ENCODE peak calls at places on chromosomes 6 and 20, in nine cellular contexts. One of them, this sample, is unnamed.
A peak's percentile ranks its signal among the peaks of the same experiment; 100 is the strongest.

GRCh38 chr6:28769626-28770402 is 154.0 kb downstream of the TRIM27 start:
- DNase-seq in frontal cortex: no peak
- DNase-seq in activated CD4-positive, alpha-beta T cell treated with anti-CD3 and anti-CD28 coated beads, Interleukin-2, amount 50 U/mL, for 24 hours: no peak
- DNase-seq in lower leg skin: no peak
- DNase-seq in erythroblast: peak; percentile 7
- DNase-seq in T-cell: no peak
- DNase-seq in activated T-cell treated with anti-CD3 and anti-CD28 coated beads for 1 hour: no peak
- DNase-seq in activated CD4-positive, alpha-beta memory T cell treated with anti-CD3 and anti-CD28 coated beads, Interleukin-2, amount 10 ng/mL, durations not matched to agents 7 days and 5 days: no peak
- DNase-seq in H9: peak; percentile 65
- DNase-seq in this sample: no peak

GRCh38 chr6:113909224-113909856 is 52.2 kb downstream of the MARCKS start:
- DNase-seq in lower leg skin: no peak
- DNase-seq in activated T-cell treated with anti-CD3 and anti-CD28 coated beads for 1 hour: no peak
- DNase-seq in T-cell: no peak
- DNase-seq in erythroblast: peak; percentile 51
- DNase-seq in frontal cortex: peak; percentile 8
- DNase-seq in activated CD4-positive, alpha-beta T cell treated with anti-CD3 and anti-CD28 coated beads, Interleukin-2, amount 50 U/mL, for 24 hours: no peak
- DNase-seq in activated CD4-positive, alpha-beta memory T cell treated with anti-CD3 and anti-CD28 coated beads, Interleukin-2, amount 10 ng/mL, durations not matched to agents 7 days and 5 days: no peak
- DNase-seq in H9: no peak
- DNase-seq in this sample: no peak

GRCh38 chr6:139265512-139266190 is 26.1 kb downstream of the TXLNB start:
- DNase-seq in erythroblast: no peak
- DNase-seq in activated CD4-positive, alpha-beta T cell treated with anti-CD3 and anti-CD28 coated beads, Interleukin-2, amount 50 U/mL, for 24 hours: no peak
- DNase-seq in H9: no peak
- DNase-seq in activated T-cell treated with anti-CD3 and anti-CD28 coated beads for 1 hour: no peak
- DNase-seq in T-cell: no peak
- DNase-seq in frontal cortex: no peak
- DNase-seq in lower leg skin: no peak
- DNase-seq in activated CD4-positive, alpha-beta memory T cell treated with anti-CD3 and anti-CD28 coated beads, Interleukin-2, amount 10 ng/mL, durations not matched to agents 7 days and 5 days: no peak
- DNase-seq in this sample: no peak

GRCh38 chr20:20161611-20162010 is 109.3 kb downstream of the CFAP61 start:
- DNase-seq in T-cell: no peak
- DNase-seq in H9: no peak
- DNase-seq in lower leg skin: no peak
- DNase-seq in activated CD4-positive, alpha-beta T cell treated with anti-CD3 and anti-CD28 coated beads, Interleukin-2, amount 50 U/mL, for 24 hours: no peak
- DNase-seq in activated T-cell treated with anti-CD3 and anti-CD28 coated beads for 1 hour: no peak
- DNase-seq in erythroblast: no peak
- DNase-seq in frontal cortex: no peak
- DNase-seq in activated CD4-positive, alpha-beta memory T cell treated with anti-CD3 and anti-CD28 coated beads, Interleukin-2, amount 10 ng/mL, durations not matched to agents 7 days and 5 days: no peak
- DNase-seq in this sample: no peak

GRCh38 chr6:27867941-27868705 is 44.1 kb downstream of the OR2B2 start:
- DNase-seq in lower leg skin: no peak
- DNase-seq in frontal cortex: no peak
- DNase-seq in activated T-cell treated with anti-CD3 and anti-CD28 coated beads for 1 hour: no peak
- DNase-seq in erythroblast: peak; percentile 69
- DNase-seq in T-cell: no peak
- DNase-seq in activated CD4-positive, alpha-beta T cell treated with anti-CD3 and anti-CD28 coated beads, Interleukin-2, amount 50 U/mL, for 24 hours: no peak
- DNase-seq in H9: no peak
- DNase-seq in activated CD4-positive, alpha-beta memory T cell treated with anti-CD3 and anti-CD28 coated beads, Interleukin-2, amount 10 ng/mL, durations not matched to agents 7 days and 5 days: no peak
- DNase-seq in this sample: no peak

GRCh38 chr6:137056121-137056880 is 11.5 kb upstream of the IL20RA start:
- DNase-seq in activated T-cell treated with anti-CD3 and anti-CD28 coated beads for 1 hour: no peak
- DNase-seq in H9: no peak
- DNase-seq in T-cell: no peak
- DNase-seq in activated CD4-positive, alpha-beta T cell treated with anti-CD3 and anti-CD28 coated beads, Interleukin-2, amount 50 U/mL, for 24 hours: no peak
- DNase-seq in lower leg skin: no peak
- DNase-seq in frontal cortex: no peak
- DNase-seq in activated CD4-positive, alpha-beta memory T cell treated with anti-CD3 and anti-CD28 coated beads, Interleukin-2, amount 10 ng/mL, durations not matched to agents 7 days and 5 days: no peak
- DNase-seq in erythroblast: no peak
- DNase-seq in this sample: no peak

GRCh38 chr20:59151820-59152219 is 11.8 kb upstream of the ZNF831 start:
- DNase-seq in erythroblast: no peak
- DNase-seq in activated CD4-positive, alpha-beta memory T cell treated with anti-CD3 and anti-CD28 coated beads, Interleukin-2, amount 10 ng/mL, durations not matched to agents 7 days and 5 days: peak; percentile 32
- DNase-seq in lower leg skin: no peak
- DNase-seq in activated T-cell treated with anti-CD3 and anti-CD28 coated beads for 1 hour: no peak
- DNase-seq in H9: no peak
- DNase-seq in T-cell: no peak
- DNase-seq in activated CD4-positive, alpha-beta T cell treated with anti-CD3 and anti-CD28 coated beads, Interleukin-2, amount 50 U/mL, for 24 hours: no peak
- DNase-seq in frontal cortex: no peak
- DNase-seq in this sample: no peak

GRCh38 chr6:34386316-34387137 is 5.9 kb downstream of the NUDT3 start:
- DNase-seq in erythroblast: no peak
- DNase-seq in frontal cortex: no peak
- DNase-seq in lower leg skin: no peak
- DNase-seq in activated T-cell treated with anti-CD3 and anti-CD28 coated beads for 1 hour: no peak
- DNase-seq in T-cell: no peak
- DNase-seq in H9: no peak
- DNase-seq in activated CD4-positive, alpha-beta T cell treated with anti-CD3 and anti-CD28 coated beads, Interleukin-2, amount 50 U/mL, for 24 hours: no peak
- DNase-seq in activated CD4-positive, alpha-beta memory T cell treated with anti-CD3 and anti-CD28 coated beads, Interleukin-2, amount 10 ng/mL, durations not matched to agents 7 days and 5 days: no peak
- DNase-seq in this sample: no peak

GRCh38 chr6:1670711-1671462 is 61.2 kb downstream of the FOXC1 start:
- DNase-seq in T-cell: no peak
- DNase-seq in frontal cortex: no peak
- DNase-seq in H9: no peak
- DNase-seq in erythroblast: no peak
- DNase-seq in activated CD4-positive, alpha-beta memory T cell treated with anti-CD3 and anti-CD28 coated beads, Interleukin-2, amount 10 ng/mL, durations not matched to agents 7 days and 5 days: no peak
- DNase-seq in activated CD4-positive, alpha-beta T cell treated with anti-CD3 and anti-CD28 coated beads, Interleukin-2, amount 50 U/mL, for 24 hours: no peak
- DNase-seq in lower leg skin: no peak
- DNase-seq in activated T-cell treated with anti-CD3 and anti-CD28 coated beads for 1 hour: no peak
- DNase-seq in this sample: no peak

GRCh38 chr6:103826209-103826608 is 1033.5 kb downstream of the HACE1 start:
- DNase-seq in lower leg skin: no peak
- DNase-seq in H9: no peak
- DNase-seq in activated CD4-positive, alpha-beta memory T cell treated with anti-CD3 and anti-CD28 coated beads, Interleukin-2, amount 10 ng/mL, durations not matched to agents 7 days and 5 days: no peak
- DNase-seq in T-cell: no peak
- DNase-seq in erythroblast: no peak
- DNase-seq in frontal cortex: no peak
- DNase-seq in activated CD4-positive, alpha-beta T cell treated with anti-CD3 and anti-CD28 coated beads, Interleukin-2, amount 50 U/mL, for 24 hours: no peak
- DNase-seq in activated T-cell treated with anti-CD3 and anti-CD28 coated beads for 1 hour: no peak
- DNase-seq in this sample: no peak

GRCh38 chr6:16651871-16652270 is 109.4 kb downstream of the ATXN1 start:
- DNase-seq in activated CD4-positive, alpha-beta memory T cell treated with anti-CD3 and anti-CD28 coated beads, Interleukin-2, amount 10 ng/mL, durations not matched to agents 7 days and 5 days: peak; percentile 29
- DNase-seq in frontal cortex: no peak
- DNase-seq in erythroblast: no peak
- DNase-seq in activated T-cell treated with anti-CD3 and anti-CD28 coated beads for 1 hour: no peak
- DNase-seq in H9: no peak
- DNase-seq in lower leg skin: no peak
- DNase-seq in T-cell: peak; percentile 14
- DNase-seq in activated CD4-positive, alpha-beta T cell treated with anti-CD3 and anti-CD28 coated beads, Interleukin-2, amount 50 U/mL, for 24 hours: no peak
- DNase-seq in this sample: no peak

GRCh38 chr6:136927313-136927712 is 5.2 kb downstream of the SLC35D3 start:
- DNase-seq in activated T-cell treated with anti-CD3 and anti-CD28 coated beads for 1 hour: no peak
- DNase-seq in frontal cortex: no peak
- DNase-seq in lower leg skin: no peak
- DNase-seq in activated CD4-positive, alpha-beta memory T cell treated with anti-CD3 and anti-CD28 coated beads, Interleukin-2, amount 10 ng/mL, durations not matched to agents 7 days and 5 days: no peak
- DNase-seq in H9: peak; percentile 51
- DNase-seq in activated CD4-positive, alpha-beta T cell treated with anti-CD3 and anti-CD28 coated beads, Interleukin-2, amount 50 U/mL, for 24 hours: no peak
- DNase-seq in T-cell: no peak
- DNase-seq in erythroblast: peak; percentile 44
- DNase-seq in this sample: no peak

GRCh38 chr6:6665505-6665904 is 77.0 kb downstream of the LY86 start:
- DNase-seq in frontal cortex: no peak
- DNase-seq in activated T-cell treated with anti-CD3 and anti-CD28 coated beads for 1 hour: no peak
- DNase-seq in T-cell: no peak
- DNase-seq in activated CD4-positive, alpha-beta T cell treated with anti-CD3 and anti-CD28 coated beads, Interleukin-2, amount 50 U/mL, for 24 hours: no peak
- DNase-seq in lower leg skin: no peak
- DNase-seq in erythroblast: no peak
- DNase-seq in activated CD4-positive, alpha-beta memory T cell treated with anti-CD3 and anti-CD28 coated beads, Interleukin-2, amount 10 ng/mL, durations not matched to agents 7 days and 5 days: no peak
- DNase-seq in H9: no peak
- DNase-seq in this sample: no peak

GRCh38 chr6:143556529-143556928 is 45.0 kb upstream of the FUCA2 start:
- DNase-seq in H9: no peak
- DNase-seq in lower leg skin: no peak
- DNase-seq in activated CD4-positive, alpha-beta T cell treated with anti-CD3 and anti-CD28 coated beads, Interleukin-2, amount 50 U/mL, for 24 hours: no peak
- DNase-seq in T-cell: no peak
- DNase-seq in frontal cortex: no peak
- DNase-seq in erythroblast: no peak
- DNase-seq in activated T-cell treated with anti-CD3 and anti-CD28 coated beads for 1 hour: no peak
- DNase-seq in activated CD4-positive, alpha-beta memory T cell treated with anti-CD3 and anti-CD28 coated beads, Interleukin-2, amount 10 ng/mL, durations not matched to agents 7 days and 5 days: no peak
- DNase-seq in this sample: no peak

GRCh38 chr6:110484321-110484720 is 7.9 kb upstream of the SLC22A16 start:
- DNase-seq in erythroblast: no peak
- DNase-seq in H9: no peak
- DNase-seq in activated CD4-positive, alpha-beta T cell treated with anti-CD3 and anti-CD28 coated beads, Interleukin-2, amount 50 U/mL, for 24 hours: no peak
- DNase-seq in T-cell: no peak
- DNase-seq in activated T-cell treated with anti-CD3 and anti-CD28 coated beads for 1 hour: no peak
- DNase-seq in lower leg skin: no peak
- DNase-seq in frontal cortex: no peak
- DNase-seq in activated CD4-positive, alpha-beta memory T cell treated with anti-CD3 and anti-CD28 coated beads, Interleukin-2, amount 10 ng/mL, durations not matched to agents 7 days and 5 days: no peak
- DNase-seq in this sample: no peak

GRCh38 chr6:46052479-46052878 is 36.8 kb upstream of the CLIC5 start:
- DNase-seq in T-cell: no peak
- DNase-seq in H9: no peak
- DNase-seq in activated CD4-positive, alpha-beta T cell treated with anti-CD3 and anti-CD28 coated beads, Interleukin-2, amount 50 U/mL, for 24 hours: no peak
- DNase-seq in activated CD4-positive, alpha-beta memory T cell treated with anti-CD3 and anti-CD28 coated beads, Interleukin-2, amount 10 ng/mL, durations not matched to agents 7 days and 5 days: no peak
- DNase-seq in erythroblast: no peak
- DNase-seq in lower leg skin: no peak
- DNase-seq in frontal cortex: no peak
- DNase-seq in activated T-cell treated with anti-CD3 and anti-CD28 coated beads for 1 hour: no peak
- DNase-seq in this sample: peak; percentile 34

GRCh38 chr6:6418421-6418820 is 98.0 kb upstream of the F13A1 start:
- DNase-seq in activated CD4-positive, alpha-beta memory T cell treated with anti-CD3 and anti-CD28 coated beads, Interleukin-2, amount 10 ng/mL, durations not matched to agents 7 days and 5 days: no peak
- DNase-seq in frontal cortex: no peak
- DNase-seq in activated T-cell treated with anti-CD3 and anti-CD28 coated beads for 1 hour: no peak
- DNase-seq in erythroblast: no peak
- DNase-seq in T-cell: no peak
- DNase-seq in activated CD4-positive, alpha-beta T cell treated with anti-CD3 and anti-CD28 coated beads, Interleukin-2, amount 50 U/mL, for 24 hours: no peak
- DNase-seq in lower leg skin: no peak
- DNase-seq in H9: no peak
- DNase-seq in this sample: no peak

GRCh38 chr6:4912559-4912958 is 91.3 kb downstream of the RPP40 start:
- DNase-seq in lower leg skin: no peak
- DNase-seq in frontal cortex: no peak
- DNase-seq in H9: no peak
- DNase-seq in activated T-cell treated with anti-CD3 and anti-CD28 coated beads for 1 hour: no peak
- DNase-seq in activated CD4-positive, alpha-beta T cell treated with anti-CD3 and anti-CD28 coated beads, Interleukin-2, amount 50 U/mL, for 24 hours: no peak
- DNase-seq in T-cell: no peak
- DNase-seq in activated CD4-positive, alpha-beta memory T cell treated with anti-CD3 and anti-CD28 coated beads, Interleukin-2, amount 10 ng/mL, durations not matched to agents 7 days and 5 days: no peak
- DNase-seq in erythroblast: peak; percentile 18
- DNase-seq in this sample: no peak

GRCh38 chr6:41545174-41545702 is 943 bp upstream of the FOXP4 start:
- DNase-seq in activated CD4-positive, alpha-beta T cell treated with anti-CD3 and anti-CD28 coated beads, Interleukin-2, amount 50 U/mL, for 24 hours: no peak
- DNase-seq in frontal cortex: no peak
- DNase-seq in erythroblast: peak; percentile 48
- DNase-seq in H9: no peak
- DNase-seq in T-cell: no peak
- DNase-seq in lower leg skin: no peak
- DNase-seq in activated T-cell treated with anti-CD3 and anti-CD28 coated beads for 1 hour: no peak
- DNase-seq in activated CD4-positive, alpha-beta memory T cell treated with anti-CD3 and anti-CD28 coated beads, Interleukin-2, amount 10 ng/mL, durations not matched to agents 7 days and 5 days: no peak
- DNase-seq in this sample: no peak

GRCh38 chr6:132693478-132693877 is 20.4 kb downstream of the VNN1 start:
- DNase-seq in activated T-cell treated with anti-CD3 and anti-CD28 coated beads for 1 hour: no peak
- DNase-seq in T-cell: no peak
- DNase-seq in activated CD4-positive, alpha-beta T cell treated with anti-CD3 and anti-CD28 coated beads, Interleukin-2, amount 50 U/mL, for 24 hours: no peak
- DNase-seq in erythroblast: no peak
- DNase-seq in frontal cortex: no peak
- DNase-seq in activated CD4-positive, alpha-beta memory T cell treated with anti-CD3 and anti-CD28 coated beads, Interleukin-2, amount 10 ng/mL, durations not matched to agents 7 days and 5 days: no peak
- DNase-seq in H9: no peak
- DNase-seq in lower leg skin: no peak
- DNase-seq in this sample: no peak

GRCh38 chr6:54198134-54198533 is 86.9 kb downstream of the MLIP start:
- DNase-seq in lower leg skin: no peak
- DNase-seq in frontal cortex: no peak
- DNase-seq in activated T-cell treated with anti-CD3 and anti-CD28 coated beads for 1 hour: no peak
- DNase-seq in activated CD4-positive, alpha-beta T cell treated with anti-CD3 and anti-CD28 coated beads, Interleukin-2, amount 50 U/mL, for 24 hours: no peak
- DNase-seq in activated CD4-positive, alpha-beta memory T cell treated with anti-CD3 and anti-CD28 coated beads, Interleukin-2, amount 10 ng/mL, durations not matched to agents 7 days and 5 days: no peak
- DNase-seq in T-cell: no peak
- DNase-seq in H9: no peak
- DNase-seq in erythroblast: no peak
- DNase-seq in this sample: no peak

GRCh38 chr20:35773154-35773751 is 1.4 kb downstream of the PHF20 start:
- DNase-seq in lower leg skin: no peak
- DNase-seq in activated CD4-positive, alpha-beta memory T cell treated with anti-CD3 and anti-CD28 coated beads, Interleukin-2, amount 10 ng/mL, durations not matched to agents 7 days and 5 days: peak; percentile 52
- DNase-seq in erythroblast: peak; percentile 29
- DNase-seq in T-cell: peak; percentile 44
- DNase-seq in activated CD4-positive, alpha-beta T cell treated with anti-CD3 and anti-CD28 coated beads, Interleukin-2, amount 50 U/mL, for 24 hours: no peak
- DNase-seq in frontal cortex: no peak
- DNase-seq in activated T-cell treated with anti-CD3 and anti-CD28 coated beads for 1 hour: no peak
- DNase-seq in H9: no peak
- DNase-seq in this sample: peak; percentile 11

GRCh38 chr6:71248306-71248705 is 40.3 kb upstream of the OGFRL1 start:
- DNase-seq in H9: peak; percentile 31
- DNase-seq in frontal cortex: no peak
- DNase-seq in lower leg skin: no peak
- DNase-seq in erythroblast: no peak
- DNase-seq in activated CD4-positive, alpha-beta T cell treated with anti-CD3 and anti-CD28 coated beads, Interleukin-2, amount 50 U/mL, for 24 hours: no peak
- DNase-seq in T-cell: no peak
- DNase-seq in activated T-cell treated with anti-CD3 and anti-CD28 coated beads for 1 hour: no peak
- DNase-seq in activated CD4-positive, alpha-beta memory T cell treated with anti-CD3 and anti-CD28 coated beads, Interleukin-2, amount 10 ng/mL, durations not matched to agents 7 days and 5 days: no peak
- DNase-seq in this sample: no peak

GRCh38 chr6:91045152-91045551 is 458.3 kb upstream of the MAP3K7 start:
- DNase-seq in H9: no peak
- DNase-seq in activated CD4-positive, alpha-beta memory T cell treated with anti-CD3 and anti-CD28 coated beads, Interleukin-2, amount 10 ng/mL, durations not matched to agents 7 days and 5 days: no peak
- DNase-seq in T-cell: no peak
- DNase-seq in activated T-cell treated with anti-CD3 and anti-CD28 coated beads for 1 hour: no peak
- DNase-seq in activated CD4-positive, alpha-beta T cell treated with anti-CD3 and anti-CD28 coated beads, Interleukin-2, amount 50 U/mL, for 24 hours: no peak
- DNase-seq in lower leg skin: no peak
- DNase-seq in frontal cortex: no peak
- DNase-seq in erythroblast: no peak
- DNase-seq in this sample: no peak

GRCh38 chr6:157513619-157514485 is 132.9 kb downstream of the ZDHHC14 start:
- DNase-seq in lower leg skin: no peak
- DNase-seq in T-cell: no peak
- DNase-seq in activated CD4-positive, alpha-beta memory T cell treated with anti-CD3 and anti-CD28 coated beads, Interleukin-2, amount 10 ng/mL, durations not matched to agents 7 days and 5 days: no peak
- DNase-seq in activated T-cell treated with anti-CD3 and anti-CD28 coated beads for 1 hour: no peak
- DNase-seq in activated CD4-positive, alpha-beta T cell treated with anti-CD3 and anti-CD28 coated beads, Interleukin-2, amount 50 U/mL, for 24 hours: no peak
- DNase-seq in frontal cortex: no peak
- DNase-seq in H9: no peak
- DNase-seq in erythroblast: no peak
- DNase-seq in this sample: no peak

GRCh38 chr6:37373822-37374514 is 20.2 kb downstream of the RNF8 start:
- DNase-seq in activated CD4-positive, alpha-beta T cell treated with anti-CD3 and anti-CD28 coated beads, Interleukin-2, amount 50 U/mL, for 24 hours: no peak
- DNase-seq in erythroblast: no peak
- DNase-seq in activated T-cell treated with anti-CD3 and anti-CD28 coated beads for 1 hour: no peak
- DNase-seq in lower leg skin: no peak
- DNase-seq in H9: no peak
- DNase-seq in activated CD4-positive, alpha-beta memory T cell treated with anti-CD3 and anti-CD28 coated beads, Interleukin-2, amount 10 ng/mL, durations not matched to agents 7 days and 5 days: no peak
- DNase-seq in T-cell: no peak
- DNase-seq in frontal cortex: no peak
- DNase-seq in this sample: no peak

GRCh38 chr6:2575191-2575590 is 175.5 kb downstream of the MYLK4 start:
- DNase-seq in activated CD4-positive, alpha-beta memory T cell treated with anti-CD3 and anti-CD28 coated beads, Interleukin-2, amount 10 ng/mL, durations not matched to agents 7 days and 5 days: no peak
- DNase-seq in H9: no peak
- DNase-seq in frontal cortex: no peak
- DNase-seq in T-cell: no peak
- DNase-seq in lower leg skin: no peak
- DNase-seq in activated T-cell treated with anti-CD3 and anti-CD28 coated beads for 1 hour: no peak
- DNase-seq in activated CD4-positive, alpha-beta T cell treated with anti-CD3 and anti-CD28 coated beads, Interleukin-2, amount 50 U/mL, for 24 hours: no peak
- DNase-seq in erythroblast: no peak
- DNase-seq in this sample: no peak

GRCh38 chr6:22141271-22141745 is 155.5 kb downstream of the PRL start:
- DNase-seq in T-cell: no peak
- DNase-seq in frontal cortex: no peak
- DNase-seq in activated CD4-positive, alpha-beta memory T cell treated with anti-CD3 and anti-CD28 coated beads, Interleukin-2, amount 10 ng/mL, durations not matched to agents 7 days and 5 days: no peak
- DNase-seq in activated T-cell treated with anti-CD3 and anti-CD28 coated beads for 1 hour: no peak
- DNase-seq in activated CD4-positive, alpha-beta T cell treated with anti-CD3 and anti-CD28 coated beads, Interleukin-2, amount 50 U/mL, for 24 hours: no peak
- DNase-seq in H9: no peak
- DNase-seq in lower leg skin: no peak
- DNase-seq in erythroblast: no peak
- DNase-seq in this sample: no peak

GRCh38 chr6:113402541-113402940 is 454.6 kb upstream of the MARCKS start:
- DNase-seq in frontal cortex: no peak
- DNase-seq in lower leg skin: no peak
- DNase-seq in H9: no peak
- DNase-seq in activated CD4-positive, alpha-beta memory T cell treated with anti-CD3 and anti-CD28 coated beads, Interleukin-2, amount 10 ng/mL, durations not matched to agents 7 days and 5 days: no peak
- DNase-seq in activated CD4-positive, alpha-beta T cell treated with anti-CD3 and anti-CD28 coated beads, Interleukin-2, amount 50 U/mL, for 24 hours: no peak
- DNase-seq in erythroblast: no peak
- DNase-seq in activated T-cell treated with anti-CD3 and anti-CD28 coated beads for 1 hour: no peak
- DNase-seq in T-cell: no peak
- DNase-seq in this sample: no peak

GRCh38 chr6:1764584-1764983 is 154.9 kb downstream of the FOXC1 start:
- DNase-seq in activated CD4-positive, alpha-beta memory T cell treated with anti-CD3 and anti-CD28 coated beads, Interleukin-2, amount 10 ng/mL, durations not matched to agents 7 days and 5 days: no peak
- DNase-seq in frontal cortex: no peak
- DNase-seq in activated T-cell treated with anti-CD3 and anti-CD28 coated beads for 1 hour: no peak
- DNase-seq in lower leg skin: no peak
- DNase-seq in T-cell: no peak
- DNase-seq in activated CD4-positive, alpha-beta T cell treated with anti-CD3 and anti-CD28 coated beads, Interleukin-2, amount 50 U/mL, for 24 hours: no peak
- DNase-seq in erythroblast: no peak
- DNase-seq in H9: no peak
- DNase-seq in this sample: no peak

GRCh38 chr6:69164564-69165252 is 529.6 kb downstream of the ADGRB3 start:
- DNase-seq in H9: peak; percentile 41
- DNase-seq in erythroblast: no peak
- DNase-seq in T-cell: no peak
- DNase-seq in activated CD4-positive, alpha-beta T cell treated with anti-CD3 and anti-CD28 coated beads, Interleukin-2, amount 50 U/mL, for 24 hours: no peak
- DNase-seq in lower leg skin: no peak
- DNase-seq in frontal cortex: no peak
- DNase-seq in activated T-cell treated with anti-CD3 and anti-CD28 coated beads for 1 hour: no peak
- DNase-seq in activated CD4-positive, alpha-beta memory T cell treated with anti-CD3 and anti-CD28 coated beads, Interleukin-2, amount 10 ng/mL, durations not matched to agents 7 days and 5 days: no peak
- DNase-seq in this sample: no peak